ENCODE peak calls at places on chromosome 14, in six cellular contexts. One of them, this sample, is unnamed.
A peak's percentile ranks its signal among the peaks of the same experiment; 100 is the strongest.

GRCh38 chr14:88380405-88380804 is 5.1 kb upstream of the SPATA7 start:
- DNase-seq in SIG-M5: no peak
- DNase-seq in HCEC 1CT: peak; percentile 8
- DNase-seq in Calu3: no peak
- DNase-seq in lower leg skin: no peak
- DNase-seq in T1000: no peak
- DNase-seq in this sample: peak; percentile 20

GRCh38 chr14:105466491-105467248 is 8.0 kb upstream of the CRIP2 start:
- DNase-seq in SIG-M5: no peak
- DNase-seq in HCEC 1CT: no peak
- DNase-seq in Calu3: no peak
- DNase-seq in lower leg skin: no peak
- DNase-seq in T1000: no peak
- DNase-seq in this sample: peak; percentile 67

GRCh38 chr14:76104802-76105355 is 46.8 kb upstream of the GPATCH2L start:
- DNase-seq in SIG-M5: no peak
- DNase-seq in HCEC 1CT: no peak
- DNase-seq in Calu3: no peak
- DNase-seq in lower leg skin: no peak
- DNase-seq in T1000: no peak
- DNase-seq in this sample: no peak

GRCh38 chr14:63551338-63551737 is 8.2 kb upstream of the PPP2R5E start:
- DNase-seq in SIG-M5: no peak
- DNase-seq in HCEC 1CT: peak; percentile 64
- DNase-seq in Calu3: no peak
- DNase-seq in lower leg skin: no peak
- DNase-seq in T1000: peak; percentile 23
- DNase-seq in this sample: no peak

GRCh38 chr14:34137001-34137400 is 186.1 kb upstream of the EGLN3 start:
- DNase-seq in SIG-M5: no peak
- DNase-seq in HCEC 1CT: no peak
- DNase-seq in Calu3: no peak
- DNase-seq in lower leg skin: peak; percentile 73
- DNase-seq in T1000: no peak
- DNase-seq in this sample: no peak

GRCh38 chr14:53325176-53325806 is 172.2 kb upstream of the DDHD1 start:
- DNase-seq in SIG-M5: no peak
- DNase-seq in HCEC 1CT: no peak
- DNase-seq in Calu3: no peak
- DNase-seq in lower leg skin: no peak
- DNase-seq in T1000: no peak
- DNase-seq in this sample: no peak

GRCh38 chr14:55267816-55268215 is 3.4 kb upstream of the FBXO34 start:
- DNase-seq in SIG-M5: no peak
- DNase-seq in HCEC 1CT: no peak
- DNase-seq in Calu3: no peak
- DNase-seq in lower leg skin: no peak
- DNase-seq in T1000: no peak
- DNase-seq in this sample: no peak

GRCh38 chr14:64444984-64445845 is 20.1 kb upstream of the AKAP5 start:
- DNase-seq in SIG-M5: no peak
- DNase-seq in HCEC 1CT: peak; percentile 91
- DNase-seq in Calu3: no peak
- DNase-seq in lower leg skin: no peak
- DNase-seq in T1000: no peak
- DNase-seq in this sample: no peak

GRCh38 chr14:33210304-33210703 is 271.6 kb downstream of the NPAS3 start:
- DNase-seq in SIG-M5: no peak
- DNase-seq in HCEC 1CT: no peak
- DNase-seq in Calu3: no peak
- DNase-seq in lower leg skin: no peak
- DNase-seq in T1000: no peak
- DNase-seq in this sample: no peak

GRCh38 chr14:75297417-75298040 is 18.9 kb downstream of the FOS start:
- DNase-seq in SIG-M5: peak; percentile 44
- DNase-seq in HCEC 1CT: no peak
- DNase-seq in Calu3: no peak
- DNase-seq in lower leg skin: no peak
- DNase-seq in T1000: no peak
- DNase-seq in this sample: no peak

GRCh38 chr14:74525361-74525851 is 31.8 kb downstream of the ISCA2 start:
- DNase-seq in SIG-M5: no peak
- DNase-seq in HCEC 1CT: no peak
- DNase-seq in Calu3: no peak
- DNase-seq in lower leg skin: no peak
- DNase-seq in T1000: no peak
- DNase-seq in this sample: no peak

GRCh38 chr14:105018414-105018813 is 2.5 kb downstream of the CDCA4 start:
- DNase-seq in SIG-M5: no peak
- DNase-seq in HCEC 1CT: no peak
- DNase-seq in Calu3: no peak
- DNase-seq in lower leg skin: no peak
- DNase-seq in T1000: no peak
- DNase-seq in this sample: no peak

GRCh38 chr14:22026527-22026926 is 352.9 kb upstream of the OR4E1 start:
- DNase-seq in SIG-M5: no peak
- DNase-seq in HCEC 1CT: no peak
- DNase-seq in Calu3: peak; percentile 45
- DNase-seq in lower leg skin: no peak
- DNase-seq in T1000: no peak
- DNase-seq in this sample: no peak

GRCh38 chr14:35808076-35808657 is 928 bp downstream of the RALGAPA1 start:
- DNase-seq in SIG-M5: no peak
- DNase-seq in HCEC 1CT: no peak
- DNase-seq in Calu3: peak; percentile 36
- DNase-seq in lower leg skin: no peak
- DNase-seq in T1000: no peak
- DNase-seq in this sample: peak; percentile 18

This sample was measured in HT-29.